ENCODE peak calls at places on chromosome 4, in five cellular contexts. S is T-helper 9 cell, A is natural killer cell, M is pons, Y is T-helper 22 cell. I is an unnamed sample.

GRCh38 chr4:159349332-159349731 is 246.5 kb downstream of the RAPGEF2 start:
- DNase-seq in S (no peak), A (no peak), M (no peak), Y (no peak), I (no peak)

GRCh38 chr4:114267976-114268375 is 288.5 kb upstream of the ARSJ start:
- DNase-seq in S (no peak), A (no peak), M (no peak), Y (no peak), I (no peak)

GRCh38 chr4:113831469-113831868 is 69.9 kb upstream of the CAMK2D start:
- DNase-seq in S (no peak), A (no peak), M (no peak), Y (no peak), I (no peak)

GRCh38 chr4:101014417-101014816 is 332.9 kb downstream of the PPP3CA start:
- DNase-seq in S (no peak), A (no peak), M (no peak), Y (no peak), I (no peak)

GRCh38 chr4:179867300-179867878 is 2375.8 kb upstream of the TENM3 start:
- DNase-seq in S (no peak), A (no peak), M (peak; percentile 72), Y (no peak), I (peak; percentile 8)

GRCh38 chr4:16125571-16126445 is 42.0 kb upstream of the PROM1 start:
- DNase-seq in S (no peak), A (no peak), M (no peak), Y (no peak), I (no peak)

GRCh38 chr4:40827774-40828173 is 78.0 kb downstream of the NSUN7 start:
- DNase-seq in S (no peak), A (no peak), M (no peak), Y (no peak), I (no peak)

GRCh38 chr4:156762851-156763250 is 208.7 kb downstream of the PDGFC start:
- DNase-seq in S (no peak), A (no peak), M (no peak), Y (no peak), I (no peak)

GRCh38 chr4:95410387-95411005 is 138.3 kb downstream of the UNC5C start:
- DNase-seq in S (no peak), A (no peak), M (peak; percentile 97), Y (no peak), I (peak; percentile 84)

GRCh38 chr4:186201535-186202230 is 10.3 kb downstream of the CYP4V2 start:
- DNase-seq in S (peak; percentile 33), A (peak; percentile 35), M (no peak), Y (no peak), I (no peak)

GRCh38 chr4:24226018-24226417 is 336.2 kb upstream of the PPARGC1A start:
- DNase-seq in S (no peak), A (no peak), M (no peak), Y (no peak), I (no peak)

GRCh38 chr4:30721353-30722091 is 1.4 kb downstream of the PCDH7 start:
- DNase-seq in S (no peak), A (no peak), M (no peak), Y (no peak), I (no peak)

GRCh38 chr4:122635205-122635604 is 14.3 kb upstream of the IL21 start:
- DNase-seq in S (no peak), A (no peak), M (no peak), Y (no peak), I (no peak)

GRCh38 chr4:108398326-108398725 is 222.1 kb upstream of the RPL34 start:
- DNase-seq in S (no peak), A (no peak), M (no peak), Y (no peak), I (no peak)

GRCh38 chr4:8921465-8921864 is 49.8 kb upstream of the HMX1 start:
- DNase-seq in S (no peak), A (no peak), M (no peak), Y (no peak), I (no peak)

GRCh38 chr4:9893329-9894108 is 112.1 kb downstream of the DRD5 start:
- DNase-seq in S (no peak), A (no peak), M (no peak), Y (no peak), I (no peak)

GRCh38 chr4:56863441-56864129 is 42.1 kb upstream of the SPINK2 start:
- DNase-seq in S (no peak), A (no peak), M (no peak), Y (no peak), I (no peak)

GRCh38 chr4:176443646-176444409 is 124.1 kb downstream of the SPCS3 start:
- DNase-seq in S (no peak), A (no peak), M (no peak), Y (no peak), I (no peak)

GRCh38 chr4:122702939-122703338 is 29.6 kb upstream of the BBS12 start:
- DNase-seq in S (no peak), A (no peak), M (no peak), Y (no peak), I (no peak)

GRCh38 chr4:177308125-177308524 is 1.5 kb upstream of the NEIL3 start:
- DNase-seq in S (no peak), A (no peak), M (peak; percentile 20), Y (no peak), I (no peak)

GRCh38 chr4:123786955-123787354 is 390.4 kb downstream of the SPRY1 start:
- DNase-seq in S (no peak), A (no peak), M (no peak), Y (no peak), I (no peak)